ENCODE peak calls at places on chromosome 20, in eight cellular contexts. F is psoas muscle, L is brain microvascular endothelial cell, Q is HFF-Myc, X is aorta, A is neuronal stem cell, W is neural progenitor cell, D is left lung. C is an unnamed sample.
A peak's percentile ranks its signal among the peaks of the same experiment; 100 is the strongest.

GRCh38 chr20:38192323-38192885 is 27.3 kb upstream of the TGM2 start:
- DNase-seq in X (no peak), A (no peak), W (no peak), Q (no peak), F (no peak), D (no peak), L (no peak), C (no peak)

GRCh38 chr20:4689224-4689623 is 32.5 kb upstream of the PRND start:
- DNase-seq in F (no peak), Q (no peak), D (no peak), X (no peak), W (no peak), A (no peak), L (no peak), C (no peak)

GRCh38 chr20:37392441-37393195 is 46.7 kb downstream of the SRC start:
- DNase-seq in A (no peak), L (no peak), D (peak; percentile 28), X (peak; percentile 33), W (peak; percentile 41), Q (no peak), F (peak; percentile 48), C (no peak)

GRCh38 chr20:32574296-32575226 is 10.6 kb downstream of the NOL4L start:
- DNase-seq in Q (peak; percentile 31), A (no peak), D (no peak), X (peak; percentile 73), W (no peak), F (no peak), L (peak; percentile 91), C (peak; percentile 71)

GRCh38 chr20:29873946-29874345 is 1383.5 kb upstream of the DEFB115 start:
- DNase-seq in D (peak; percentile 94), W (peak; percentile 82), L (peak; percentile 9), F (peak; percentile 72), Q (no peak), X (peak; percentile 78), A (peak; percentile 58), C (peak; percentile 51)

GRCh38 chr20:62938105-62938888 is at the start of gene GID8:
- DNase-seq in X (no peak), L (no peak), F (peak; percentile 76), D (peak; percentile 90), W (peak; percentile 81), A (no peak), Q (no peak), C (no peak)

GRCh38 chr20:25644814-25645213 is 21.0 kb upstream of the NANP start:
- DNase-seq in W (no peak), L (no peak), Q (no peak), F (no peak), A (no peak), X (no peak), D (no peak), C (no peak)

GRCh38 chr20:31543966-31544598 is 29.8 kb downstream of the HM13 start:
- DNase-seq in L (peak; percentile 89), D (no peak), F (no peak), Q (peak; percentile 97), X (no peak), A (no peak), W (no peak), C (peak; percentile 98)

GRCh38 chr20:59120491-59120890 is 43.1 kb upstream of the ZNF831 start:
- DNase-seq in Q (no peak), W (no peak), F (no peak), L (no peak), A (no peak), D (no peak), X (no peak), C (no peak)

GRCh38 chr20:60968853-60969720 is 283.0 kb upstream of the CDH4 start:
- DNase-seq in L (no peak), F (no peak), Q (no peak), D (no peak), X (no peak), W (no peak), A (no peak), C (no peak)

GRCh38 chr20:36808317-36809257 is 35.0 kb upstream of the DSN1 start:
- DNase-seq in Q (no peak), L (peak; percentile 84), A (peak; percentile 39), W (peak; percentile 69), F (peak; percentile 80), D (peak; percentile 93), X (peak; percentile 81), C (peak; percentile 70)

GRCh38 chr20:12207875-12208274 is 290.2 kb downstream of the BTBD3 start:
- DNase-seq in F (no peak), W (peak; percentile 75), D (no peak), A (peak; percentile 32), L (peak; percentile 31), Q (peak; percentile 7), X (no peak), C (peak; percentile 34)

GRCh38 chr20:12068146-12068545 is 150.5 kb downstream of the BTBD3 start:
- DNase-seq in L (no peak), W (peak; percentile 42), X (no peak), D (no peak), F (no peak), Q (no peak), A (peak; percentile 23), C (peak; percentile 80)

GRCh38 chr20:63102720-63103375 is 96.1 kb upstream of the BHLHE23 start:
- DNase-seq in D (peak; percentile 76), A (no peak), W (peak; percentile 25), X (peak; percentile 68), Q (no peak), F (peak; percentile 56), L (no peak), C (peak; percentile 42)

GRCh38 chr20:40941023-40941655 is 87.5 kb upstream of the TOP1 start:
- DNase-seq in D (no peak), X (no peak), L (no peak), A (no peak), Q (no peak), W (no peak), F (no peak), C (no peak)

DNA sequence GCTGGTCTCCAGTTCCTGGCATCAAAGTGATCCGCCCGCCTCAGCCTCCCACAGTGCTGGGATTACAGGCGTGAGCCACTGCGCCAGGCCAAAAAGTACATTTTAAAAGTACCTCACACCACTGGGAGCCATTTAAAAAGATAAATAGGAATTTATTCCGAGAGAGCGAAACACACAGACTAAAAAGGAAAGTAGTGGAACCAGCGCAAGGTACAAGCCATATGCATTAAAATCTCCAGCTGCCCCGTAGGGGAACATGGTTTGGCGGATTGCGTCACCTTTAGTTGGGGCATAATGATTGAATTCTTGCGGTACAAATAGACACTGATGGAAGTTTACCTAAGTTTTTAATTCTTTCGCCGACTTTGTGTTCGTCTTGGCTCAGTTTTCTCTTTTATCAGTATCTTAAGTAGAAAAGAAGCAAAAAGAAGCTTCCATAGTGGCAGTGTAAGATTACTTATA is 1.3 kb downstream of the RAD21L1 start:
- DNase-seq in A (no peak), Q (no peak), X (no peak), W (peak; percentile 14), F (no peak), L (no peak), D (no peak), C (no peak)
- H3K4me3 ChIP-seq in A (no peak overlapping the region), Q (no peak overlapping the region), X (no peak overlapping the region), W (no peak overlapping the region), F (peak overlapping the region; percentile 71), L (no peak overlapping the region), D (peak overlapping the region; percentile 66), C (peak overlapping the region; percentile 66)

GRCh38 chr20:49318430-49319203 is 40.8 kb upstream of the ZNFX1 start:
- DNase-seq in D (peak; percentile 83), L (no peak), Q (no peak), A (no peak), W (peak; percentile 57), X (no peak), F (no peak), C (no peak)
- H3K4me3 ChIP-seq in D (peak overlapping the region; percentile 27), L (no peak overlapping the region), Q (no peak overlapping the region), A (peak overlapping the region; percentile 2), W (peak overlapping the region; percentile 52), X (no peak overlapping the region), F (peak overlapping the region; percentile 58), C (peak overlapping the region; percentile 36)

GRCh38 chr20:19426356-19426755 is 213.9 kb downstream of the SLC24A3 start:
- DNase-seq in A (no peak), F (no peak), L (no peak), D (no peak), Q (no peak), W (no peak), X (no peak), C (no peak)

GRCh38 chr20:19427480-19427879 is 215.0 kb downstream of the SLC24A3 start:
- DNase-seq in F (no peak), W (peak; percentile 43), L (no peak), X (no peak), Q (no peak), D (peak; percentile 72), A (no peak), C (no peak)

GRCh38 chr20:19430641-19431307 is 218.3 kb downstream of the SLC24A3 start:
- DNase-seq in W (no peak), X (no peak), F (no peak), D (no peak), Q (no peak), L (no peak), A (no peak), C (no peak)

GRCh38 chr20:19431308-19431685 is 218.9 kb downstream of the SLC24A3 start:
- DNase-seq in W (no peak), A (no peak), D (no peak), F (no peak), Q (no peak), L (no peak), X (no peak), C (no peak)

DNA sequence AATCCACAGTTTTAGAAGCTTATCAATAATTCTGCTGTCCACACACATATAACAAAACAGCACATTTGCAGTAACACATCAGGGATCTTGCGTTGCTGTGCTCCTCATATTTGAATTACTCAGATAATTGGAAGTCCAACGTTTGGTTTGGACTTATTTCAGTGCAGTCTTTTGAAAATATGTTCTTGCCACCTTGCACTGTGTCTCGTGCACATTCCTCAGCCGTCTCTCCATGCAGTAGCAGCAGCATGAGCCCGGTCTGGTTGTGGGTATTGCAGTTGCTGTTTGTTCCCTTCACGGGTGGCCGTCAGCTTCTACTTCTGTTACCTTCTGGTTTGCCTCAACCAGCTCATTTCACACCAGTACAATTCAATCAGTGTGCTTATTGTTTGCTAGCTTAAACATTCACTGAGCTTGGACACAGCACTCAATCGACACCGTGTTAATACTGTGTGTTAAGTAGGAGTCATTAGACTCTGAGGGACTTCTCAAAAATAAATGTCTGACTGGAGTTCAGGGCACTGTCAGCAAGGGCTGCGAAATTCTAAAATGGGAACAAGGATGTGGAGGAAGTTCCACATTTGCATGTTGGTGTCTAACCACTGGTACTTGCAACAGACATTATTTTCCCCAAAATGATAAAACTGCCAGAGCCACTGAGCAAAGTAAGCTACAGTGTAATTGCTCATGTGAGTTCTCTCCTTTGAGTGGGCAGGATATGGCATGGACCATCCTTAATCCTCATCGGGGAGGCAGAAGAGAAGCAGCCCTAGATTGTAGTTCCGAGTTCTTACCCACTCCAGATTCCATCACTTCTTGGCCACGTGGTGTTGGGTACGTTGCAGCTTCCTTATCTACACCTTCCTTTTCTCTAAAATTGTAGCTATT is 215.7 kb downstream of the SLC24A3 start:
- DNase-seq in W (no peak), Q (no peak), L (no peak), X (no peak), F (no peak), D (no peak), A (no peak), C (no peak)
- H3K4me3 ChIP-seq in W (no peak overlapping the region), Q (no peak overlapping the region), L (no peak overlapping the region), X (no peak overlapping the region), F (peak overlapping the region; percentile 39), D (no peak overlapping the region), A (no peak overlapping the region), C (no peak overlapping the region)

DNA sequence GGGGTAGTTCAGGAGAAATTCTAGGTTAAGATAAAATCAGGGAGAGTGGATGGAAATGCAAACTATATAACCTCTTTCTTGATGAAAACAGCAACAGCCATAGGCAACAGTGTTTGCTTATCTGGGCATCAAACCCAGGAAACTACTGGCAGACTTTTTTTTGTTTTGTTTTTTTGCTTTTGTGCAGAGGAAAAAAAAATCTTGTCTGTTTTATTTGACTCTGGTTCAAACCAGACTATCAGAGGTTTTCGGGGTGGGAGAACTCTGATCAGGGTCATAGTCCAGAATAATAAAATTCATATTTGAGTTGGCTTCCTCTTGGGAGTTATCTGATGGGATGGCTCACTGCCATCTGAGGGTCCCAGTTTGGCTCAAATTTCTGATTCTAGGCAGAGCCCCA is 88.8 kb upstream of the ZNFX1 start:
- DNase-seq in F (no peak), W (no peak), D (no peak), L (no peak), A (no peak), Q (no peak), X (no peak), C (no peak)
- H3K4me3 ChIP-seq in F (no peak overlapping the region), W (no peak overlapping the region), D (no peak overlapping the region), L (no peak overlapping the region), A (no peak overlapping the region), Q (no peak overlapping the region), X (no peak overlapping the region), C (no peak overlapping the region)